ENCODE peak calls at places on chromosomes 12 and 14, in six cellular contexts. One of them, this sample, is unnamed.

GRCh38 chr12:14244876-14245669 is 120.4 kb upstream of the ATF7IP start:
- DNase-seq in tibial artery: no peak
- DNase-seq in CD4-positive, CD25-positive, alpha-beta regulatory T cell: no peak
- DNase-seq in OCI-LY7: no peak
- DNase-seq in psoas muscle: no peak
- DNase-seq in GM23248: no peak
- DNase-seq in this sample: no peak

GRCh38 chr12:51591020-51591901 is at the start of gene SCN8A:
- DNase-seq in tibial artery: no peak
- DNase-seq in OCI-LY7: peak; percentile 72
- DNase-seq in CD4-positive, CD25-positive, alpha-beta regulatory T cell: peak; percentile 31
- DNase-seq in GM23248: peak; percentile 89
- DNase-seq in psoas muscle: peak; percentile 27
- DNase-seq in this sample: peak; percentile 58

GRCh38 chr12:51389302-51389999 is 1.8 kb downstream of the GALNT6 start:
- DNase-seq in OCI-LY7: no peak
- DNase-seq in psoas muscle: no peak
- DNase-seq in GM23248: peak; percentile 75
- DNase-seq in CD4-positive, CD25-positive, alpha-beta regulatory T cell: peak; percentile 31
- DNase-seq in tibial artery: peak; percentile 24
- DNase-seq in this sample: peak; percentile 53

GRCh38 chr14:76761198-76761848 is at the start of gene VASH1:
- DNase-seq in psoas muscle: peak; percentile 79
- DNase-seq in tibial artery: peak; percentile 82
- DNase-seq in GM23248: peak; percentile 91
- DNase-seq in OCI-LY7: no peak
- DNase-seq in CD4-positive, CD25-positive, alpha-beta regulatory T cell: peak; percentile 80
- DNase-seq in this sample: peak; percentile 68

GRCh38 chr12:93091851-93092558 is 162.9 kb upstream of the EEA1 start:
- DNase-seq in psoas muscle: no peak
- DNase-seq in OCI-LY7: no peak
- DNase-seq in GM23248: no peak
- DNase-seq in CD4-positive, CD25-positive, alpha-beta regulatory T cell: no peak
- DNase-seq in tibial artery: no peak
- DNase-seq in this sample: no peak

GRCh38 chr12:29552324-29552927 is 54.9 kb upstream of the OVCH1 start:
- DNase-seq in psoas muscle: peak; percentile 58
- DNase-seq in CD4-positive, CD25-positive, alpha-beta regulatory T cell: peak; percentile 45
- DNase-seq in tibial artery: peak; percentile 74
- DNase-seq in GM23248: peak; percentile 59
- DNase-seq in OCI-LY7: peak; percentile 42
- DNase-seq in this sample: peak; percentile 66

GRCh38 chr12:19410211-19410610 is 29.1 kb upstream of the AEBP2 start:
- DNase-seq in CD4-positive, CD25-positive, alpha-beta regulatory T cell: no peak
- DNase-seq in OCI-LY7: no peak
- DNase-seq in GM23248: no peak
- DNase-seq in tibial artery: no peak
- DNase-seq in psoas muscle: no peak
- DNase-seq in this sample: no peak

GRCh38 chr12:57126561-57126960 is 1.7 kb upstream of the LRP1 start:
- DNase-seq in tibial artery: no peak
- DNase-seq in psoas muscle: no peak
- DNase-seq in GM23248: no peak
- DNase-seq in CD4-positive, CD25-positive, alpha-beta regulatory T cell: no peak
- DNase-seq in OCI-LY7: no peak
- DNase-seq in this sample: no peak

GRCh38 chr12:62466018-62466595 is 519 bp upstream of the MON2 start:
- DNase-seq in GM23248: peak; percentile 76
- DNase-seq in CD4-positive, CD25-positive, alpha-beta regulatory T cell: peak; percentile 42
- DNase-seq in tibial artery: peak; percentile 67
- DNase-seq in psoas muscle: peak; percentile 24
- DNase-seq in OCI-LY7: peak; percentile 66
- DNase-seq in this sample: peak; percentile 38

GRCh38 chr14:74308695-74309094 is 6.0 kb upstream of the ABCD4 start:
- DNase-seq in tibial artery: no peak
- DNase-seq in psoas muscle: no peak
- DNase-seq in CD4-positive, CD25-positive, alpha-beta regulatory T cell: no peak
- DNase-seq in GM23248: no peak
- DNase-seq in OCI-LY7: no peak
- DNase-seq in this sample: no peak

GRCh38 chr12:25433581-25434325 is 119.3 kb downstream of the LMNTD1 start:
- DNase-seq in GM23248: peak; percentile 4
- DNase-seq in tibial artery: no peak
- DNase-seq in psoas muscle: no peak
- DNase-seq in OCI-LY7: no peak
- DNase-seq in CD4-positive, CD25-positive, alpha-beta regulatory T cell: no peak
- DNase-seq in this sample: no peak

GRCh38 chr12:89156862-89157262 is 195.4 kb downstream of the DUSP6 start:
- DNase-seq in CD4-positive, CD25-positive, alpha-beta regulatory T cell: no peak
- DNase-seq in GM23248: peak; percentile 91
- DNase-seq in tibial artery: no peak
- DNase-seq in OCI-LY7: no peak
- DNase-seq in psoas muscle: no peak
- DNase-seq in this sample: peak; percentile 14

GRCh38 chr14:57533214-57533613 is 39.6 kb upstream of the CCDC198 start:
- DNase-seq in psoas muscle: no peak
- DNase-seq in tibial artery: no peak
- DNase-seq in CD4-positive, CD25-positive, alpha-beta regulatory T cell: peak; percentile 31
- DNase-seq in GM23248: peak; percentile 38
- DNase-seq in OCI-LY7: peak; percentile 36
- DNase-seq in this sample: no peak

GRCh38 chr14:69404478-69404877 is 6.0 kb downstream of the SLC39A9 start:
- DNase-seq in CD4-positive, CD25-positive, alpha-beta regulatory T cell: no peak
- DNase-seq in psoas muscle: no peak
- DNase-seq in OCI-LY7: no peak
- DNase-seq in GM23248: no peak
- DNase-seq in tibial artery: no peak
- DNase-seq in this sample: no peak

GRCh38 chr12:6821674-6822433 is at the start of gene GPR162:
- DNase-seq in OCI-LY7: no peak
- DNase-seq in GM23248: peak; percentile 61
- DNase-seq in tibial artery: no peak
- DNase-seq in CD4-positive, CD25-positive, alpha-beta regulatory T cell: no peak
- DNase-seq in psoas muscle: peak; percentile 55
- DNase-seq in this sample: peak; percentile 38

GRCh38 chr12:71746983-71747611 is 7.6 kb upstream of the RAB21 start:
- DNase-seq in CD4-positive, CD25-positive, alpha-beta regulatory T cell: peak; percentile 69
- DNase-seq in psoas muscle: no peak
- DNase-seq in GM23248: peak; percentile 80
- DNase-seq in tibial artery: no peak
- DNase-seq in OCI-LY7: peak; percentile 84
- DNase-seq in this sample: no peak

DNA sequence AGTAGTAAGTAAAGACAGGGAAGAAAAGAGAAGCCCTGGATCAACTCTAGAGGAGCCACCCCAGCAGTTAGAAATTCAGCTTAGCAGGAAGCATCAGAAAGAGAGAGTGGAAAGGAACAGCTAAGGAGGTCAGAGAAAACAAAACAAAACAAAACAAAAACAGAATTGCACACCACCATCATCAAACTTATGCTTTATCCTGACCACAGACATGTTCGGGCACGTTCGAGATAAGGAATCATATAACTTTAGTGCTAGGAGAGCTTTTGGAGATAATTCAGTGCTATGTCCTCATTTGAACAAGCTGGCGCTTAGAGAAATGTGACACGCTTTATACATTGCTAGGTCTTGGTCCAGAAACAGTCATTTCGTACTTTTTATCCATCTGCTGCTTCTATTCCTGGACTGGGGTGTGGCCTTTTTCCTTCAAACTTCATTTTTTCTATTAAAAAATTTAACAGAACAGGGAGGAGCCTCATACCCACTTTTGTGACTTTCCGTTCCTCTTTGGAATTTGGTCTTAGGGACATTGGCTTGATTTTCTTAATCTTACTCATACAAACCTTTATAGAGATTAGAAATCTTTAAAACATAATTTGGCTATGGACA is 213.1 kb downstream of the PTPRO start:
- DNase-seq in tibial artery: no peak
- DNase-seq in GM23248: peak; percentile 48
- DNase-seq in CD4-positive, CD25-positive, alpha-beta regulatory T cell: no peak
- DNase-seq in OCI-LY7: no peak
- DNase-seq in psoas muscle: no peak
- DNase-seq in this sample: no peak
- H3K4me3 ChIP-seq in tibial artery: no peak overlapping the region
- H3K4me3 ChIP-seq in GM23248: peak overlapping the region; percentile 48
- H3K4me3 ChIP-seq in CD4-positive, CD25-positive, alpha-beta regulatory T cell: no peak overlapping the region
- H3K4me3 ChIP-seq in OCI-LY7: no peak overlapping the region
- H3K4me3 ChIP-seq in psoas muscle: no peak overlapping the region
- H3K4me3 ChIP-seq in this sample: no peak overlapping the region

DNA sequence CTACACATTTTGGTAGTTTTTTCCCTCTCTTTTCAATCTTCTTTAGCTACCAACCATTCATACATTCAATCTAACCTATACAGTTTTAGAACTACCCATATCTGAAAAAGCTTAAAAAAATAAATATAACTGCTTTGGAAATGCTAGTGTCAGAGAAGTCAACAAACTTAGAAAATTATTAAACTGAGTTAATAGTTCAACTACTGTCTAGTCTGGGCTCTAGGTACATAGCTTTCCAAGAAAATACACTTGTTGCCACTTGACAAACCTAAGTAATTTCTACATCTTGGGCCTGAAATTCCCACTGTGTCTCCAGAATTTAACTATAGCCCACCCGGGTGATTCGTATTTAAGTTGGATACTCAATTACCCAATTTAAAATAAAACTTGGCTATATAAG is 22.1 kb downstream of the GTF2A1 start:
- DNase-seq in GM23248: no peak
- DNase-seq in tibial artery: no peak
- DNase-seq in OCI-LY7: no peak
- DNase-seq in CD4-positive, CD25-positive, alpha-beta regulatory T cell: no peak
- DNase-seq in psoas muscle: no peak
- DNase-seq in this sample: no peak
- H3K36me3 ChIP-seq in GM23248: peaks cover 69% of the 10 kb centered on the region
- H3K36me3 ChIP-seq in tibial artery: peaks cover 66% of the 10 kb centered on the region
- H3K36me3 ChIP-seq in OCI-LY7: peaks cover 100% of the 10 kb centered on the region
- H3K36me3 ChIP-seq in CD4-positive, CD25-positive, alpha-beta regulatory T cell: peaks cover 47% of the 10 kb centered on the region
- H3K36me3 ChIP-seq in psoas muscle: peaks cover 7% of the 10 kb centered on the region
- H3K36me3 ChIP-seq in this sample: peaks cover 16% of the 10 kb centered on the region

GRCh38 chr14:60331201-60332045 is 82.4 kb downstream of the PPM1A start:
- DNase-seq in GM23248: peak; percentile 48
- DNase-seq in OCI-LY7: peak; percentile 96
- DNase-seq in psoas muscle: peak; percentile 50
- DNase-seq in CD4-positive, CD25-positive, alpha-beta regulatory T cell: peak; percentile 88
- DNase-seq in tibial artery: no peak
- DNase-seq in this sample: peak; percentile 27

GRCh38 chr14:60328588-60328987 is 79.6 kb downstream of the PPM1A start:
- DNase-seq in OCI-LY7: peak; percentile 63
- DNase-seq in psoas muscle: no peak
- DNase-seq in GM23248: no peak
- DNase-seq in tibial artery: no peak
- DNase-seq in CD4-positive, CD25-positive, alpha-beta regulatory T cell: no peak
- DNase-seq in this sample: no peak

GRCh38 chr14:60327447-60328331 is 78.7 kb downstream of the PPM1A start:
- DNase-seq in CD4-positive, CD25-positive, alpha-beta regulatory T cell: peak; percentile 59
- DNase-seq in GM23248: peak; percentile 44
- DNase-seq in OCI-LY7: peak; percentile 96
- DNase-seq in psoas muscle: peak; percentile 50
- DNase-seq in tibial artery: no peak
- DNase-seq in this sample: no peak

GRCh38 chr14:60332869-60333268 is 83.8 kb downstream of the PPM1A start:
- DNase-seq in CD4-positive, CD25-positive, alpha-beta regulatory T cell: peak; percentile 28
- DNase-seq in tibial artery: no peak
- DNase-seq in GM23248: no peak
- DNase-seq in psoas muscle: no peak
- DNase-seq in OCI-LY7: no peak
- DNase-seq in this sample: no peak

GRCh38 chr14:60332046-60332399 is 83.0 kb downstream of the PPM1A start:
- DNase-seq in CD4-positive, CD25-positive, alpha-beta regulatory T cell: no peak
- DNase-seq in OCI-LY7: no peak
- DNase-seq in psoas muscle: no peak
- DNase-seq in tibial artery: no peak
- DNase-seq in GM23248: no peak
- DNase-seq in this sample: no peak
- H3K4me3 ChIP-seq in CD4-positive, CD25-positive, alpha-beta regulatory T cell: peak overlapping the region; percentile 94
- H3K4me3 ChIP-seq in OCI-LY7: peak overlapping the region; percentile 60
- H3K4me3 ChIP-seq in psoas muscle: peak overlapping the region; percentile 56
- H3K4me3 ChIP-seq in tibial artery: peak overlapping the region; percentile 26
- H3K4me3 ChIP-seq in GM23248: peak overlapping the region; percentile 63
- H3K4me3 ChIP-seq in this sample: no peak overlapping the region

GRCh38 chr12:101745481-101745880 is 6.2 kb upstream of the SYCP3 start:
- DNase-seq in OCI-LY7: no peak
- DNase-seq in GM23248: no peak
- DNase-seq in tibial artery: no peak
- DNase-seq in CD4-positive, CD25-positive, alpha-beta regulatory T cell: no peak
- DNase-seq in psoas muscle: no peak
- DNase-seq in this sample: no peak

GRCh38 chr12:101740980-101741379 is 1.7 kb upstream of the SYCP3 start:
- DNase-seq in tibial artery: no peak
- DNase-seq in CD4-positive, CD25-positive, alpha-beta regulatory T cell: no peak
- DNase-seq in OCI-LY7: no peak
- DNase-seq in GM23248: no peak
- DNase-seq in psoas muscle: no peak
- DNase-seq in this sample: no peak

GRCh38 chr12:101746661-101747060 is 7.4 kb upstream of the SYCP3 start:
- DNase-seq in tibial artery: no peak
- DNase-seq in psoas muscle: no peak
- DNase-seq in OCI-LY7: no peak
- DNase-seq in GM23248: no peak
- DNase-seq in CD4-positive, CD25-positive, alpha-beta regulatory T cell: no peak
- DNase-seq in this sample: no peak

GRCh38 chr12:101743242-101743641 is 4.0 kb upstream of the SYCP3 start:
- DNase-seq in OCI-LY7: peak; percentile 12
- DNase-seq in CD4-positive, CD25-positive, alpha-beta regulatory T cell: no peak
- DNase-seq in psoas muscle: no peak
- DNase-seq in tibial artery: no peak
- DNase-seq in GM23248: no peak
- DNase-seq in this sample: no peak

DNA sequence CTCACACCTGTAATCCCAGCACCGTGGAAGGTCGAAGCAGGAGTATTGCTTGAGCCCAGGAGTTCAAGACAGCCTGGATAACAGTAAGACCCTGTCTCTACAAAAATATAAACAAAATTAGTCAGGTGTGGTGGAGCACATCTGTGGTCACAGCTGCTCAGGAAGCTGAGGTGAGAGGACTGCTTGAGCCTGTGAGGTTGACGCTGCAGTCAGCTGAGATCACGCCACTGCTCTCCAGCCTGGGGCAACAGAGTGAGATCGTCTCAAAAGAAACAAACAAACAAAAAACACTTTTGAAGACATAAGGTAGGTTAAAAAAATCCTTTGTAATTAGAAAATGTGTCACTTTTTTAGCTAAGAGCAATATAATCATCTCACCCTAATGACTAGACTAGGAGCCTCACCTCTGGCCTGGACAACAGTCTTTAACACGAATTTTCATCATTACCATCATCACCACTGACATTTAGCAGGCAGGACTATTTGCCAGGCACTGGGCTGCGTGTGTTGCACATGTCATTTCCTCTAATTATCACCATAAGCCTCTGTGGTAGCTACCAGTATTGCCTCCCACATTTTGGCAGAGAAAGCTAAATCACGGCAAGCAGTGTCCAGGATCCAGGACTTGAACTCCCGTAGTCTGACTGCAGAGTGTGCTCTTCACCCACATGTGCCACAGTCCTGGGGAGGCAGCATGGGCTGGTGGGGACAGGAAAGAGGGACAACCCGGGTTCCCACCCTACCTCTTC is 4.6 kb upstream of the SYCP3 start:
- DNase-seq in OCI-LY7: peak; percentile 93
- DNase-seq in GM23248: no peak
- DNase-seq in CD4-positive, CD25-positive, alpha-beta regulatory T cell: peak; percentile 41
- DNase-seq in psoas muscle: no peak
- DNase-seq in tibial artery: no peak
- DNase-seq in this sample: no peak
- H3K36me3 ChIP-seq in OCI-LY7: peaks cover 58% of the 10 kb centered on the region
- H3K36me3 ChIP-seq in GM23248: peaks cover 32% of the 10 kb centered on the region
- H3K36me3 ChIP-seq in CD4-positive, CD25-positive, alpha-beta regulatory T cell: peaks cover 18% of the 10 kb centered on the region
- H3K36me3 ChIP-seq in psoas muscle: peaks cover 11% of the 10 kb centered on the region
- H3K36me3 ChIP-seq in tibial artery: peaks cover 31% of the 10 kb centered on the region
- H3K36me3 ChIP-seq in this sample: peaks cover 3% of the 10 kb centered on the region

GRCh38 chr12:64612843-64613242 is 2.5 kb downstream of the RASSF3 start:
- DNase-seq in CD4-positive, CD25-positive, alpha-beta regulatory T cell: no peak
- DNase-seq in OCI-LY7: peak; percentile 15
- DNase-seq in GM23248: no peak
- DNase-seq in tibial artery: no peak
- DNase-seq in psoas muscle: no peak
- DNase-seq in this sample: no peak
- H3K4me3 ChIP-seq in CD4-positive, CD25-positive, alpha-beta regulatory T cell: peak overlapping the region; percentile 99
- H3K4me3 ChIP-seq in OCI-LY7: peak overlapping the region; percentile 93
- H3K4me3 ChIP-seq in GM23248: no peak overlapping the region
- H3K4me3 ChIP-seq in tibial artery: peak overlapping the region; percentile 85
- H3K4me3 ChIP-seq in psoas muscle: peak overlapping the region; percentile 93
- H3K4me3 ChIP-seq in this sample: no peak overlapping the region